ENCODE peak calls at places on chromosomes 3 and 15, in eight cellular contexts. I is T-cell, N is aorta, B is NCI-H2081 treated with DMSO at 0.1 percent for 48 hours, J is EH, G is T-helper 1 cell, S is fibroblast of gingiva, P is smooth muscle cell of the brain vasculature. D is an unnamed sample.

GRCh38 chr3:138281561-138281960 is 48.1 kb downstream of the NME9 start:
- DNase-seq in I (no peak), N (no peak), B (no peak), J (no peak), G (no peak), S (no peak), P (no peak), D (no peak)

GRCh38 chr3:120227710-120228347 is 57.2 kb downstream of the GPR156 start:
- DNase-seq in I (no peak), N (no peak), B (no peak), J (peak; percentile 4), G (no peak), S (no peak), P (no peak), D (no peak)

GRCh38 chr3:112619295-112619694 is 21.6 kb downstream of the CCDC80 start:
- DNase-seq in I (no peak), N (no peak), B (no peak), J (peak; percentile 49), G (no peak), S (no peak), P (no peak), D (no peak)

GRCh38 chr3:5233026-5233425 is 45.5 kb downstream of the EDEM1 start:
- DNase-seq in I (no peak), N (no peak), B (no peak), J (no peak), G (no peak), S (no peak), P (no peak), D (no peak)

GRCh38 chr15:65395567-65396185 is 17.9 kb upstream of the IGDCC3 start:
- DNase-seq in I (no peak), N (peak; percentile 71), B (no peak), J (no peak), G (no peak), S (no peak), P (no peak), D (no peak)

GRCh38 chr15:70528816-70529215 is 234.5 kb downstream of the UACA start:
- DNase-seq in I (no peak), N (no peak), B (no peak), J (no peak), G (no peak), S (no peak), P (no peak), D (no peak)

GRCh38 chr3:165855581-165855980 is 18.4 kb upstream of the BCHE start:
- DNase-seq in I (no peak), N (no peak), B (no peak), J (no peak), G (no peak), S (peak; percentile 45), P (no peak), D (no peak)

GRCh38 chr3:124383051-124383450 is 347.2 kb upstream of the UMPS start:
- DNase-seq in I (no peak), N (no peak), B (no peak), J (peak; percentile 31), G (no peak), S (no peak), P (no peak), D (no peak)

GRCh38 chr3:194139085-194139976 is 3.4 kb downstream of the HES1 start:
- DNase-seq in I (no peak), N (no peak), B (no peak), J (peak; percentile 92), G (no peak), S (peak; percentile 68), P (no peak), D (peak; percentile 88)

GRCh38 chr15:101115887-101116680 is 135.8 kb downstream of the CHSY1 start:
- DNase-seq in I (no peak), N (peak; percentile 82), B (no peak), J (peak; percentile 54), G (no peak), S (peak; percentile 34), P (peak; percentile 79), D (peak; percentile 30)

GRCh38 chr3:101603184-101603583 is 29.2 kb downstream of the PCNP start:
- DNase-seq in I (no peak), N (no peak), B (no peak), J (no peak), G (no peak), S (no peak), P (no peak), D (no peak)

GRCh38 chr15:33357845-33358244 is 47.1 kb downstream of the RYR3 start:
- DNase-seq in I (no peak), N (no peak), B (no peak), J (no peak), G (no peak), S (no peak), P (no peak), D (no peak)

GRCh38 chr3:72282918-72283317 is 498.0 kb upstream of the PROK2 start:
- DNase-seq in I (no peak), N (no peak), B (no peak), J (no peak), G (no peak), S (no peak), P (no peak), D (no peak)

GRCh38 chr3:126126811-126127431 is 43.0 kb upstream of the SLC41A3 start:
- DNase-seq in I (no peak), N (peak; percentile 35), B (no peak), J (no peak), G (no peak), S (no peak), P (no peak), D (no peak)

GRCh38 chr3:149479621-149480325 is 5.3 kb downstream of the TM4SF4 start:
- DNase-seq in I (no peak), N (no peak), B (no peak), J (peak; percentile 32), G (no peak), S (no peak), P (no peak), D (peak; percentile 32)

GRCh38 chr3:194952882-194953281 is 267.2 kb downstream of the FAM43A start:
- DNase-seq in I (no peak), N (no peak), B (no peak), J (no peak), G (no peak), S (no peak), P (no peak), D (no peak)

GRCh38 chr3:123282461-123282860 is 80.7 kb downstream of the SEC22A start:
- DNase-seq in I (no peak), N (no peak), B (no peak), J (no peak), G (no peak), S (no peak), P (no peak), D (no peak)

GRCh38 chr15:94671845-94672524 is 440.6 kb downstream of the MCTP2 start:
- DNase-seq in I (no peak), N (no peak), B (no peak), J (no peak), G (no peak), S (peak; percentile 8), P (peak; percentile 24), D (peak; percentile 51)

GRCh38 chr3:67318162-67318561 is 320.1 kb downstream of the KBTBD8 start:
- DNase-seq in I (no peak), N (no peak), B (no peak), J (no peak), G (no peak), S (no peak), P (no peak), D (no peak)

GRCh38 chr15:41513282-41514227 is at the start of gene LTK:
- DNase-seq in I (no peak), N (no peak), B (no peak), J (peak; percentile 31), G (no peak), S (no peak), P (no peak), D (peak; percentile 69)

GRCh38 chr15:58731756-58732535 is 17.6 kb downstream of the ADAM10 start:
- DNase-seq in I (no peak), N (no peak), B (no peak), J (peak; percentile 81), G (no peak), S (peak; percentile 35), P (no peak), D (peak; percentile 39)

GRCh38 chr3:179933872-179934271 is 102.9 kb downstream of the PEX5L start:
- DNase-seq in I (no peak), N (no peak), B (peak; percentile 27), J (no peak), G (no peak), S (no peak), P (no peak), D (no peak)

GRCh38 chr15:69782809-69783208 is 314.9 kb downstream of the TLE3 start:
- DNase-seq in I (peak; percentile 64), N (no peak), B (no peak), J (no peak), G (no peak), S (no peak), P (no peak), D (no peak)

GRCh38 chr3:66177026-66177425 is 43.8 kb upstream of the SLC25A26 start:
- DNase-seq in I (no peak), N (no peak), B (no peak), J (no peak), G (no peak), S (no peak), P (no peak), D (no peak)

D was measured in Daoy.